ENCODE peak calls at places on chromosome 11, in seven cellular contexts. N is coronary artery; Q is cardiac fibroblast; I is kidney tubule cell; V is left cardiac atrium; S is activated T-helper 1 cell treated with Interleukin-2 at 50 U/mL for 16 hours; A is stimulated activated CD8-positive, alpha-beta memory T cell treated with anti-CD3 and anti-CD28 coated beads, Interleukin-15, amount 100 ng/mL, for 4 hours. K is an unnamed sample.

GRCh38 chr11:109795234-109795633 is 298.0 kb upstream of the ZC3H12C start:
- DNase-seq in N (no peak), Q (no peak), I (peak), V (no peak), S (no peak), A (no peak), K (no peak)

GRCh38 chr11:4068962-4069361 is 25.6 kb upstream of the RRM1 start:
- DNase-seq in N (no peak), Q (peak), I (no peak), V (no peak), S (no peak), A (no peak), K (no peak)

GRCh38 chr11:77400306-77400705 is 73.6 kb downstream of the PAK1 start:
- DNase-seq in N (no peak), Q (no peak), I (no peak), V (no peak), S (no peak), A (no peak), K (no peak)

GRCh38 chr11:106087815-106088435 is 10.5 kb downstream of the AASDHPPT start:
- DNase-seq in N (no peak), Q (peak), I (peak), V (peak), S (peak), A (no peak), K (peak)

GRCh38 chr11:127247261-127247660 is 246.7 kb upstream of the KIRREL3 start:
- DNase-seq in N (no peak), Q (no peak), I (peak), V (no peak), S (no peak), A (no peak), K (no peak)

GRCh38 chr11:1835671-1836010 is 851 bp downstream of the SYT8 start:
- DNase-seq in N (no peak), Q (no peak), I (no peak), V (peak), S (no peak), A (no peak), K (no peak)

GRCh38 chr11:106456651-106457050 is 379.2 kb downstream of the AASDHPPT start:
- DNase-seq in N (no peak), Q (no peak), I (no peak), V (no peak), S (no peak), A (no peak), K (no peak)

GRCh38 chr11:2887526-2888195 is 2.1 kb upstream of the CDKN1C start:
- DNase-seq in N (no peak), Q (no peak), I (no peak), V (no peak), S (no peak), A (no peak), K (no peak)

GRCh38 chr11:32891657-32892354 is 805 bp upstream of the QSER1 start:
- DNase-seq in N (no peak), Q (no peak), I (peak), V (no peak), S (no peak), A (no peak), K (no peak)

GRCh38 chr11:134157451-134157850 is 66.3 kb downstream of the NCAPD3 start:
- DNase-seq in N (no peak), Q (no peak), I (no peak), V (no peak), S (no peak), A (no peak), K (no peak)

K was measured in ascending aorta.